ENCODE peak calls at places on chromosome 10, in five cellular contexts. V is fibroblast of lung, B is endothelial cell of umbilical vein, U is PC-3, S is K562. Q is an unnamed sample.

GRCh38 chr10:132784582-132785432 is 1.1 kb downstream of the NKX6-2 start:
- DNase-seq in U (no peak), V (peak), B (no peak), S (no peak), Q (no peak)

GRCh38 chr10:31932838-31933237 is 4.2 kb upstream of the ARHGAP12 start:
- DNase-seq in B (no peak), V (no peak), S (no peak), U (peak), Q (no peak)

GRCh38 chr10:92573091-92573797 is 649 bp downstream of the IDE start:
- DNase-seq in B (peak), V (peak), S (peak), U (peak), Q (peak)

GRCh38 chr10:131577786-131578471 is 266.4 kb upstream of the TCERG1L start:
- DNase-seq in V (no peak), S (no peak), U (no peak), B (no peak), Q (no peak)

GRCh38 chr10:133261726-133262325 is 14.8 kb downstream of the ADAM8 start:
- DNase-seq in B (peak), S (peak), V (peak), U (peak), Q (peak)

GRCh38 chr10:79595510-79595909 is 15.2 kb upstream of the SFTPA1 start:
- DNase-seq in V (no peak), B (no peak), U (no peak), S (no peak), Q (no peak)

GRCh38 chr10:72329290-72330058 is 25.2 kb downstream of the DNAJB12 start:
- DNase-seq in V (no peak), S (no peak), U (no peak), B (no peak), Q (peak)

GRCh38 chr10:102696736-102697135 is 17.5 kb downstream of the ARL3 start:
- DNase-seq in U (no peak), B (no peak), V (no peak), S (no peak), Q (no peak)

GRCh38 chr10:22676435-22676834 is 37.9 kb downstream of the PIP4K2A start:
- DNase-seq in V (no peak), U (no peak), B (no peak), S (no peak), Q (no peak)

GRCh38 chr10:45008524-45009161 is 7.9 kb downstream of the ZNF22 start:
- DNase-seq in B (peak), U (peak), V (peak), S (peak), Q (peak)

GRCh38 chr10:30705625-30706149 is 76.1 kb upstream of the LYZL2 start:
- DNase-seq in U (no peak), B (no peak), V (no peak), S (no peak), Q (no peak)

GRCh38 chr10:122188706-122189105 is 82.4 kb upstream of the BTBD16 start:
- DNase-seq in V (no peak), B (no peak), S (no peak), U (no peak), Q (no peak)

GRCh38 chr10:36172574-36172973 is 530.5 kb upstream of the FZD8 start:
- DNase-seq in U (peak), V (peak), S (no peak), B (peak), Q (no peak)

GRCh38 chr10:97851341-97852001 is 1.8 kb downstream of the GOLGA7B start:
- DNase-seq in U (no peak), S (no peak), V (no peak), B (no peak), Q (no peak)

GRCh38 chr10:95333997-95334792 is 43.4 kb upstream of the PDLIM1 start:
- DNase-seq in V (peak), B (peak), S (no peak), U (peak), Q (no peak)

GRCh38 chr10:74189999-74190421 is 39.0 kb downstream of the ADK start:
- DNase-seq in U (peak), B (peak), S (peak), V (peak), Q (peak)

GRCh38 chr10:99551158-99551557 is 18.4 kb downstream of the NKX2-3 start:
- DNase-seq in B (no peak), U (peak), V (peak), S (no peak), Q (no peak)

GRCh38 chr10:62691331-62691730 is 113.2 kb upstream of the ADO start:
- DNase-seq in B (no peak), V (no peak), U (no peak), S (no peak), Q (no peak)

GRCh38 chr10:50538473-50539398 is 85.0 kb downstream of the SGMS1 start:
- DNase-seq in B (peak), S (peak), U (no peak), V (peak), Q (no peak)

GRCh38 chr10:27285093-27285492 is 44.5 kb upstream of the ACBD5 start:
- DNase-seq in U (peak), B (peak), V (no peak), S (peak), Q (peak)

GRCh38 chr10:119620241-119620753 is 23.5 kb upstream of the TIAL1 start:
- DNase-seq in B (peak), S (no peak), U (peak), V (peak), Q (no peak)

GRCh38 chr10:17387861-17388503 is 66.4 kb downstream of the ST8SIA6 start:
- DNase-seq in V (no peak), S (no peak), U (peak), B (no peak), Q (peak)

GRCh38 chr10:52314007-52314821 is at the start of gene DKK1:
- DNase-seq in V (peak), U (peak), B (peak), S (peak), Q (peak)

GRCh38 chr10:49734676-49735075 is 27.4 kb downstream of the OGDHL start:
- DNase-seq in B (no peak), V (no peak), U (peak), S (no peak), Q (peak)

GRCh38 chr10:46096909-46097575 is 51.0 kb upstream of the MSMB start:
- DNase-seq in U (no peak), S (no peak), V (no peak), B (peak), Q (no peak)

GRCh38 chr10:10665750-10666149 is 351.9 kb upstream of the CELF2 start:
- DNase-seq in U (no peak), B (no peak), V (no peak), S (no peak), Q (no peak)

GRCh38 chr10:3755440-3756359 is 29.3 kb downstream of the KLF6 start:
- DNase-seq in B (peak), V (peak), U (peak), S (peak), Q (peak)

GRCh38 chr10:72574636-72575035 is 51.2 kb downstream of the MICU1 start:
- DNase-seq in U (no peak), S (no peak), B (no peak), V (no peak), Q (no peak)

GRCh38 chr10:79498431-79498830 is 13.9 kb upstream of the EIF5AL1 start:
- DNase-seq in V (no peak), B (no peak), U (no peak), S (no peak), Q (no peak)

GRCh38 chr10:125016611-125017202 is 74.8 kb downstream of the ZRANB1 start:
- DNase-seq in B (no peak), S (no peak), V (no peak), U (no peak), Q (no peak)

GRCh38 chr10:7408003-7408493 is 2.8 kb downstream of the SFMBT2 start:
- DNase-seq in B (peak), S (peak), V (peak), U (no peak), Q (peak)

GRCh38 chr10:84493951-84494848 is 165.8 kb downstream of the CCSER2 start:
- DNase-seq in S (no peak), B (peak), V (peak), U (peak), Q (peak)

GRCh38 chr10:12405342-12406320 is 56.3 kb downstream of the CAMK1D start:
- DNase-seq in S (no peak), V (peak), B (no peak), U (peak), Q (peak)

GRCh38 chr10:132112611-132113010 is 46.9 kb downstream of the JAKMIP3 start:
- DNase-seq in U (no peak), B (no peak), S (no peak), V (no peak), Q (no peak)

GRCh38 chr10:71663311-71663710 is 56.3 kb downstream of the C10orf105 start:
- DNase-seq in V (no peak), U (no peak), S (peak), B (no peak), Q (no peak)

GRCh38 chr10:79322616-79323566 is 24.4 kb upstream of the PPIF start:
- DNase-seq in V (peak), S (no peak), B (no peak), U (peak), Q (no peak)

DNA sequence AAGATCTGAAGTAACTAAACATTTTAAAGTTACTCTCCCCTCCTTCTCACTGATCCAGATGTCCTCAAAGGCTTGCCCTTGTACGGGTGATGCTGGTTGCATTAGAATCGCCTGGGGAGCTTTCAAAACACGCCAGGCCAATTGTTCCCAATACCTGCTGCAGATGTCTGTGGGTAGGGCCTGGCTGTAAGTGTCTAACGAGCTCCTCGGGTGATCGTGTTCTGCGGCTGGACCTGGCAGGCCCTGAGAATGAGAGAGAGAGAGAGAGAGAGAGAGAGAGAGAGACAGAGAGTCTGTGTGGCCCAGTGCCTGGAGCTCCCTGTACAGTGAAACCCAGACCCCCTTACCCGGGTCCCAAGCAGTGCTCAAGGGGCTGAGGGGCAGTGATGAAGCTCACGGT is 8.4 kb downstream of the COL13A1 start:
- DNase-seq in V (peak), B (no peak), S (no peak), U (no peak), Q (no peak)
- TF ChIP-seq CTCF in V (no peak), B (no peak), S (no peak), U (no peak), Q (no peak)

GRCh38 chr10:100829103-100829870 is 83.5 kb upstream of the SLF2 start:
- DNase-seq in V (no peak), B (no peak), U (peak), S (no peak), Q (no peak)
- TF ChIP-seq EZH2 in V (peak), B (peak), U (peak), S (no peak), Q (peak)

GRCh38 chr10:47101196-47101595 is 190.0 kb downstream of the PTPN20 start:
- DNase-seq in V (no peak), B (no peak), U (no peak), S (no peak), Q (no peak)
- TF ChIP-seq CTCF in V (no peak), B (no peak), U (no peak), S (no peak), Q (no peak)

GRCh38 chr10:26211781-26212444 is 4.7 kb upstream of the GAD2 start:
- DNase-seq in B (no peak), V (no peak), U (no peak), S (no peak), Q (peak)
- TF ChIP-seq EZH2 in B (no peak), V (no peak), U (no peak), S (no peak), Q (peak)

DNA sequence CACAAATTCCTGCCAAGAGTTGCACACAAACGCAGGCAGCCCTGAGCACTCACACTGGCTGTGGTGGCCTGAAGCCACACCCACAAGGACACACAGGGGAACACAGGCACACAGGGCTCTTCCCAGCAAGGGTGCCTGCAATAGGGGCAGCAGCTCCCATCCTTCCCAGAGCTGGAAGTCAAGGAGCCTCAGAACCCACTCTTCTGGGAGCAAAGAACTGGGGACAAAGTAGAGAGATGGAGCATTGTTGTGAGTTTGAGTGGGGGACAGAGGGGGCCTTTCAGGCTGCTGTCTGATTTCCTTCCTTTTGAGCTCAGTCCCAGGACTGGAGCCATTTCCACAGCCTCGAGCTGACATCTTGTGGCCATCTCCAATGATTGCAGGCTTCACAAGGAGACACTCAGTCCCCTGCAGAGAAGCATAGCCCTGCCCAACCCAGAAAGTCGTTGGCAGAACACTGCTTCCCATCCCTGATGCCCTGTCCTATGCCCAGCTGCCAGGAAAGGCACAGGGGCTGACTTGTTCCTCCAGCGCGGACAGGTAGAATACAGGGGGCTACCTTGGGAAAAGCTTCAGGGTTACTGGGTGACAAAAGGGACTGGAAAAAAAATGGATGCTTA is 34.4 kb upstream of the SLF2 start:
- DNase-seq in B (peak), S (peak), V (peak), U (peak), Q (peak)
- TF ChIP-seq CTCF in B (peak), S (peak), V (peak), U (peak), Q (peak)

GRCh38 chr10:26220901-26221300 is 4.3 kb downstream of the GAD2 start:
- DNase-seq in B (no peak), U (no peak), V (no peak), S (no peak), Q (no peak)
- TF ChIP-seq EZH2 in B (no peak), U (no peak), V (no peak), S (no peak), Q (no peak)

GRCh38 chr10:986137-986825 is 2.0 kb upstream of the GTPBP4 start:
- DNase-seq in S (peak), B (no peak), V (peak), U (peak), Q (peak)

GRCh38 chr10:988667-989545 is 672 bp downstream of the GTPBP4 start:
- DNase-seq in V (peak), B (peak), S (peak), U (no peak), Q (no peak)

GRCh38 chr10:987635-987905 is 664 bp upstream of the GTPBP4 start:
- DNase-seq in V (no peak), U (peak), B (peak), S (no peak), Q (no peak)

GRCh38 chr10:986881-987634 is 1.2 kb upstream of the GTPBP4 start:
- DNase-seq in U (peak), V (peak), S (no peak), B (no peak), Q (no peak)

DNA sequence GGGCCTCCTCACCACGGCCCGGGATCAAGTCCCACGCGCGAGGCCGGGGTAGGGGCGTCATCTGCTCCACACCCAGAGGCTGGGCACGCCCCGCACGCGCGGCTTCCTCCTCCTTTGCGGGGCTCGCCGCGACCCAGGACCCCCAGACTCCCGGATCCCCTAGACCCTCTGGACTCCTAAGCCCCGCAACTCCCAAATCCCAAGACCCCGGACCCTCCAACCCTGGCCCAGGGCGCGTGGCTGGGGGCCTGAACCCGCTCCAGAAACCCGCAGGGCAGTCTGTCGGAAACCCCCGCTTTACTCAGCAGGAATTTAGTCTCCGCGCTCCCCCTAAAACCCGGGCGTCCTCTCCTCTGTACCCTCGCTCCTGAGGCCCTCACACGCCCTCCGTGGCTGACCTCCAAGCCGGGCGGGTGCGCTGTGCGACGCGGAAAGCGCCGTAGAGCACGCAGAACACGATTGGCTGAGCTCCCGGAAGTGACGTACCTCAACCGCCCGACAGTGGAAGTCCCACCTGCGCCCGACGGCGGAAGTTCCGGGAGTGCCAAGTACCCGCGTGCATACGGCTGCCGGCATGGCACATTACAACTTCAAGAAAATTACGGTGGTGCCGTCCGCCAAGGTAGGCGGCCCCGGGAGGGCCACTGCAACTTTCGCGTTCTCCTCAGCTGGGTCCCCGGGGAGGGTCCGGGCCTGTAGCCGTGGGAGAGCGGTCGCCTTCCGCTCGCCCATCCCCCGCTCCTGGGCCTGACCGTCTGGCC is at the start of gene GTPBP4:
- DNase-seq in B (peak), U (peak), S (peak), V (peak), Q (peak)
- TF ChIP-seq CTCF in B (no peak), U (peak), S (peak), V (no peak), Q (peak)

GRCh38 chr10:70232155-70232858 is 922 bp downstream of the PPA1 start:
- DNase-seq in U (peak), B (peak), V (peak), S (peak), Q (peak)
- TF ChIP-seq EZH2 in U (no peak), B (no peak), V (no peak), S (no peak), Q (no peak)

GRCh38 chr10:77574436-77574835 is 63.2 kb downstream of the KCNMA1 start:
- DNase-seq in U (peak), S (no peak), V (no peak), B (no peak), Q (no peak)
- TF ChIP-seq CTCF in U (peak), S (peak), V (no peak), B (no peak), Q (no peak)

GRCh38 chr10:101565936-101566332 is 22.1 kb downstream of the POLL start:
- DNase-seq in V (no peak), U (no peak), B (no peak), S (no peak), Q (no peak)

GRCh38 chr10:101565370-101565900 is 22.6 kb downstream of the POLL start:
- DNase-seq in U (no peak), B (no peak), S (no peak), V (no peak), Q (no peak)

GRCh38 chr10:101568054-101568745 is 19.9 kb downstream of the POLL start:
- DNase-seq in V (no peak), B (no peak), U (no peak), S (no peak), Q (no peak)

GRCh38 chr10:101567165-101568006 is 20.7 kb downstream of the POLL start:
- DNase-seq in B (no peak), V (no peak), S (no peak), U (no peak), Q (no peak)

GRCh38 chr10:101566333-101567164 is 21.5 kb downstream of the POLL start:
- DNase-seq in V (peak), B (peak), S (peak), U (peak), Q (no peak)
- TF ChIP-seq EZH2 in V (peak), B (peak), S (no peak), U (no peak), Q (peak)

Q was measured in hepatocyte.